ENCODE peak calls at places on chromosomes 16 and 17, in eight cellular contexts. P is NCI-H1694 treated with DMSO at 0.1 percent for 48 hours, O is HTR-8/SVneo, I is HAP-1, B is EH, Z is thoracic aorta, R is endothelial cell of umbilical vein, L is LHCN-M2. X is an unnamed sample.

GRCh38 chr17:71431146-71431545 is 689.7 kb upstream of the SOX9 start:
- DNase-seq in I (no peak), Z (no peak), L (no peak), O (no peak), R (no peak), B (no peak), P (no peak), X (no peak)

GRCh38 chr16:5938607-5939006 is 841.0 kb upstream of the EEF2KMT start:
- DNase-seq in I (no peak), R (no peak), O (no peak), Z (no peak), P (no peak), L (no peak), B (no peak), X (no peak)

GRCh38 chr17:14298221-14298994 is 2.5 kb upstream of the HS3ST3B1 start:
- DNase-seq in I (no peak), B (no peak), P (no peak), O (no peak), Z (no peak), R (no peak), L (no peak), X (no peak)

GRCh38 chr17:38701504-38702165 is 3.4 kb upstream of the MLLT6 start:
- DNase-seq in B (peak), Z (no peak), P (no peak), R (peak), L (peak), I (peak), O (peak), X (peak)

GRCh38 chr17:73304438-73304837 is 7.4 kb downstream of the CDC42EP4 start:
- DNase-seq in Z (no peak), R (no peak), I (no peak), L (no peak), B (no peak), O (no peak), P (no peak), X (no peak)

GRCh38 chr17:17809527-17810373 is 27.0 kb downstream of the SREBF1 start:
- DNase-seq in R (no peak), B (peak), Z (no peak), P (no peak), I (no peak), L (no peak), O (no peak), X (no peak)

GRCh38 chr16:2483160-2483559 is 8.2 kb downstream of the TBC1D24 start:
- DNase-seq in L (no peak), P (no peak), R (no peak), I (no peak), B (peak), Z (no peak), O (no peak), X (no peak)

GRCh38 chr16:23125277-23125676 is 24.0 kb downstream of the USP31 start:
- DNase-seq in O (no peak), I (no peak), L (no peak), R (peak), Z (no peak), P (no peak), B (no peak), X (no peak)